ENCODE peak calls at places on chromosomes 7 and 10, in eight cellular contexts. X is AG04450, N is HCT116, D is spleen, V is keratinocyte, U is gastrocnemius medialis, K is fibroblast of lung, Z is SK-N-SH. T is an unnamed sample.

GRCh38 chr7:29208410-29209250 is 14.1 kb downstream of the CHN2 start:
- DNase-seq in X (no peak), Z (no peak), V (no peak), K (no peak), D (no peak), U (no peak), N (no peak), T (no peak)

GRCh38 chr10:35643151-35643975 is 1.3 kb upstream of the FZD8 start:
- DNase-seq in U (peak), D (peak), X (no peak), Z (peak), K (peak), V (no peak), N (no peak), T (peak)

GRCh38 chr7:134785842-134786241 is 6.4 kb downstream of the CALD1 start:
- DNase-seq in X (no peak), U (no peak), V (no peak), Z (no peak), D (no peak), N (no peak), K (no peak), T (no peak)

GRCh38 chr10:131767716-131768115 is 133.1 kb upstream of the PPP2R2D start:
- DNase-seq in U (no peak), K (no peak), Z (no peak), X (no peak), V (no peak), N (no peak), D (no peak), T (no peak)

GRCh38 chr7:30920021-30920583 is 8.4 kb downstream of the AQP1 start:
- DNase-seq in X (no peak), V (no peak), Z (peak), D (peak), N (no peak), U (no peak), K (no peak), T (no peak)

GRCh38 chr7:98278936-98279335 is 2.5 kb upstream of the BRI3 start:
- DNase-seq in V (no peak), Z (peak), U (no peak), K (no peak), X (no peak), D (no peak), N (no peak), T (no peak)

GRCh38 chr7:103532955-103533354 is 86.9 kb upstream of the SLC26A5 start:
- DNase-seq in U (no peak), X (no peak), Z (no peak), N (no peak), K (no peak), D (no peak), V (no peak), T (no peak)

GRCh38 chr10:77925795-77926565 is 575 bp downstream of the DLG5 start:
- DNase-seq in N (no peak), X (no peak), V (no peak), U (peak), Z (peak), K (peak), D (peak), T (peak)

GRCh38 chr10:96834121-96834520 is 2.0 kb downstream of the LCOR start:
- DNase-seq in K (peak), D (no peak), U (no peak), V (no peak), Z (no peak), X (no peak), N (no peak), T (no peak)

GRCh38 chr10:80522756-80523363 is 14.8 kb upstream of the SH2D4B start:
- DNase-seq in U (no peak), V (no peak), N (no peak), Z (no peak), K (no peak), X (no peak), D (no peak), T (no peak)

GRCh38 chr10:70998086-70998485 is 109.7 kb upstream of the PCBD1 start:
- DNase-seq in X (no peak), V (no peak), K (no peak), D (peak), Z (no peak), N (no peak), U (no peak), T (no peak)

GRCh38 chr7:132547806-132548205 is 28.5 kb downstream of the PLXNA4 start:
- DNase-seq in N (no peak), U (no peak), X (no peak), Z (no peak), K (no peak), V (no peak), D (no peak), T (no peak)

GRCh38 chr7:25117226-25118047 is 7.6 kb downstream of the CYCS start:
- DNase-seq in Z (no peak), X (no peak), U (no peak), D (no peak), K (no peak), N (no peak), V (no peak), T (no peak)

GRCh38 chr7:151844080-151844827 is 32.7 kb downstream of the PRKAG2 start:
- DNase-seq in U (no peak), D (no peak), X (peak), V (no peak), Z (no peak), K (peak), N (no peak), T (peak)

GRCh38 chr7:17716816-17717215 is 223.5 kb downstream of the SNX13 start:
- DNase-seq in V (no peak), N (no peak), D (no peak), U (no peak), Z (no peak), X (no peak), K (no peak), T (no peak)

GRCh38 chr7:22402250-22402649 is 45.3 kb upstream of the RAPGEF5 start:
- DNase-seq in X (no peak), D (no peak), K (no peak), Z (no peak), N (no peak), U (no peak), V (no peak), T (no peak)

GRCh38 chr10:45429790-45430189 is 55.8 kb downstream of the ALOX5 start:
- DNase-seq in X (no peak), N (no peak), K (no peak), D (no peak), U (no peak), V (no peak), Z (no peak), T (no peak)

GRCh38 chr7:17299477-17299991 is 1.1 kb downstream of the AHR start:
- DNase-seq in X (no peak), N (no peak), Z (no peak), U (no peak), K (peak), D (no peak), V (no peak), T (peak)

GRCh38 chr10:93879273-93879672 is 14.5 kb upstream of the SLC35G1 start:
- DNase-seq in K (no peak), N (no peak), X (no peak), D (no peak), V (no peak), U (no peak), Z (no peak), T (no peak)

GRCh38 chr10:127218658-127219057 is 22.3 kb upstream of the INSYN2A start:
- DNase-seq in U (no peak), K (no peak), Z (no peak), D (no peak), N (no peak), X (no peak), V (no peak), T (no peak)

GRCh38 chr10:29924436-29924835 is 134.9 kb downstream of the JCAD start:
- DNase-seq in D (no peak), X (no peak), U (no peak), N (no peak), K (no peak), V (no peak), Z (no peak), T (no peak)

GRCh38 chr7:2651847-2652735 is 20.3 kb downstream of the TTYH3 start:
- DNase-seq in V (no peak), D (no peak), K (no peak), U (no peak), N (no peak), X (no peak), Z (no peak), T (no peak)

GRCh38 chr7:158467562-158467961 is 120.1 kb downstream of the PTPRN2 start:
- DNase-seq in X (no peak), D (no peak), K (no peak), V (no peak), U (no peak), N (no peak), Z (no peak), T (no peak)

GRCh38 chr10:97585439-97585811 is 1.2 kb downstream of the HOGA1 start:
- DNase-seq in N (no peak), X (no peak), Z (peak), K (no peak), V (no peak), D (peak), U (no peak), T (no peak)

GRCh38 chr7:38178695-38179344 is 775 bp downstream of the STARD3NL start:
- DNase-seq in K (peak), U (peak), X (no peak), V (no peak), Z (no peak), N (no peak), D (no peak), T (no peak)

GRCh38 chr10:46542567-46543323 is 13.7 kb downstream of the GPRIN2 start:
- DNase-seq in N (no peak), X (no peak), U (peak), Z (no peak), V (no peak), K (no peak), D (peak), T (no peak)

GRCh38 chr10:110498982-110499795 is 1.5 kb downstream of the DUSP5 start:
- DNase-seq in D (peak), N (no peak), U (no peak), K (peak), Z (no peak), X (peak), V (no peak), T (peak)

GRCh38 chr7:2523461-2523905 is 3.9 kb downstream of the LFNG start:
- DNase-seq in X (no peak), U (no peak), D (peak), K (no peak), Z (no peak), N (no peak), V (no peak), T (peak)

GRCh38 chr10:85026878-85027467 is 698.6 kb downstream of the CCSER2 start:
- DNase-seq in N (no peak), K (no peak), X (no peak), Z (no peak), V (no peak), D (no peak), U (no peak), T (no peak)

GRCh38 chr7:601573-602340 is 82.1 kb upstream of the PDGFA start:
- DNase-seq in Z (no peak), X (no peak), N (no peak), U (no peak), D (peak), K (no peak), V (no peak), T (no peak)

GRCh38 chr7:151925446-151926335 is 30.6 kb upstream of the GALNTL5 start:
- DNase-seq in K (no peak), N (no peak), U (peak), D (peak), V (no peak), Z (peak), X (no peak), T (no peak)

GRCh38 chr10:59553127-59553649 is 156.5 kb downstream of the SLC16A9 start:
- DNase-seq in N (no peak), V (no peak), X (no peak), U (no peak), D (no peak), Z (no peak), K (no peak), T (no peak)

GRCh38 chr7:46320956-46321355 is 399.9 kb upstream of the IGFBP3 start:
- DNase-seq in Z (no peak), U (no peak), X (no peak), K (peak), D (no peak), N (no peak), V (no peak), T (no peak)

GRCh38 chr7:131096267-131096927 is 231.3 kb upstream of the MKLN1 start:
- DNase-seq in U (no peak), N (no peak), D (no peak), K (no peak), X (no peak), V (no peak), Z (no peak), T (no peak)

GRCh38 chr7:20157456-20157855 is 59.7 kb downstream of the MACC1 start:
- DNase-seq in X (no peak), Z (no peak), U (no peak), V (peak), K (no peak), N (no peak), D (no peak), T (no peak)

DNA sequence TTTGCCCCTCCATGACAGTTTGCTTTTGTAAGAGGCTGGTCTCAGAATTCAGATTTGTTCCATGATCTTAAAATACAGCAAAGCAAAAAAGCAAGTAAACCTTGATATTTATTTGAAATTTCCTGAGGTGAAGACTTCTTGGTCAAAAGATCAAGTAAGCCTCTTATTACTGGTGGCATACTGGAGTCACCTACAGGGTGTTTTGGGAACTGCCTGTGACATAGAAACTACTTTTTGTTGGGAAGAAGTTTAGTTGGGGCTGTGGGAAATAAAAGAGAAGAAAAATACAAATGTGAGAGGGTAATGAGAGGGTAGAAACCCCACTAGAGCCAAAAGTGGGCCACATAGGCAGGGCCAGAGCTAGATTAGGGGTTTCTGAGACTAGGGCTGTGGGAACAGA is 217.9 kb downstream of the OTUD1 start:
- DNase-seq in V (no peak), K (peak), Z (no peak), X (no peak), D (no peak), U (no peak), N (no peak), T (peak)
- TF ChIP-seq CTCF in V (peak), K (peak), Z (peak), X (no peak), D (peak), U (peak), N (peak), T (peak)

GRCh38 chr10:101693701-101694055 is 1.3 kb downstream of the FBXW4 start:
- DNase-seq in D (no peak), K (peak), N (no peak), V (no peak), U (no peak), Z (peak), X (no peak), T (no peak)

GRCh38 chr10:101694056-101694673 is 805 bp downstream of the FBXW4 start:
- DNase-seq in D (peak), K (peak), V (no peak), U (peak), N (no peak), X (no peak), Z (peak), T (peak)

GRCh38 chr10:101690461-101690860 is 4.5 kb downstream of the FBXW4 start:
- DNase-seq in D (no peak), K (no peak), X (no peak), N (no peak), V (no peak), U (no peak), Z (no peak), T (no peak)

GRCh38 chr10:101694674-101695403 is at the start of gene FBXW4:
- DNase-seq in N (no peak), V (no peak), U (peak), K (peak), D (peak), Z (peak), X (no peak), T (peak)

DNA sequence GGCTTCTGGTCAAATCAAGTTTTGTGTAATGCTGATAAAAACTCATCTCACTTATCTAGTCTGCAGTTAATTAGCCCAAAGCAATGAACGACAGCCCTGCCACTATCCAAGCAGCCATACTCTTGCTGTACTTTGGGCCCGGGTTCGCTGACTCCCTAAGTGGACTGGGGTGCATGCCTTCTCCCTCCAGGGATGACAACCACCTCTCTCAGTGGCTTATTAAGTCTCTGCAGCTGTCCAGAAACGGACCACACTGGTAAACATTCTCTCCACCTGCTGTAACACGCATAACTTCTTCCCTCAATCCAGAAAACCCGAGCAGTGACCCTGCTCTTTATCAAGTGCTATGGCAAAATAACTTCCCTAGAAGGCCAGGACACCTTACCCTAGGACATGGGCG is 3.9 kb downstream of the FBXW4 start:
- DNase-seq in N (no peak), V (no peak), K (no peak), X (no peak), D (no peak), Z (no peak), U (no peak), T (no peak)
- H3K27ac ChIP-seq in N (no peak), V (no peak), K (no peak), X (no peak), D (no peak), Z (no peak), U (no peak), T (no peak)

DNA sequence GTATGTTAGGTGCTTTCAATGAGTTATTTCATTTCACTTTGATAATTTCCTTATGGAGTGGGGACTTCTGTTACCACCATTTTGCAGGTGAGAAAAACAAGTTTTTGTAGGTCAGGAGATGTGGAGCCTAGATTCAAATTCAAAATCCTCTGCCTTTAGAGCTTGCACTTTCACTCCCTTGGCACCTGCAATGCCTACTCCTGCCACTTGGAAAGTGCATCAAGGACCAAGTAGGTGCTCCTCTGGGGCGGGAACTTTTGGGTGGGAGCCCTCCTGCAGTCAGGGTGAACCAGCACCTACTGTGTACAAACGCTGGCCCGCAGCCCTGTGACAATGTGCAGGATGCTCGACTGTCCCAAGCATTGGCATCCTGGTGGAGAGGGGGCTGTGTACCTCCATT is 199.0 kb downstream of the EMX2 start:
- DNase-seq in K (no peak), D (no peak), Z (no peak), N (no peak), X (no peak), V (no peak), U (no peak), T (no peak)
- TF ChIP-seq CTCF in K (no peak), D (no peak), Z (no peak), N (no peak), X (no peak), V (peak), U (no peak), T (peak)

GRCh38 chr7:90540406-90540805 is 55.7 kb upstream of the CDK14 start:
- DNase-seq in V (no peak), X (no peak), Z (no peak), K (no peak), U (no peak), N (no peak), D (no peak), T (no peak)

GRCh38 chr7:90536449-90536848 is 59.7 kb upstream of the CDK14 start:
- DNase-seq in U (no peak), X (no peak), V (no peak), K (no peak), D (no peak), Z (no peak), N (no peak), T (no peak)

DNA sequence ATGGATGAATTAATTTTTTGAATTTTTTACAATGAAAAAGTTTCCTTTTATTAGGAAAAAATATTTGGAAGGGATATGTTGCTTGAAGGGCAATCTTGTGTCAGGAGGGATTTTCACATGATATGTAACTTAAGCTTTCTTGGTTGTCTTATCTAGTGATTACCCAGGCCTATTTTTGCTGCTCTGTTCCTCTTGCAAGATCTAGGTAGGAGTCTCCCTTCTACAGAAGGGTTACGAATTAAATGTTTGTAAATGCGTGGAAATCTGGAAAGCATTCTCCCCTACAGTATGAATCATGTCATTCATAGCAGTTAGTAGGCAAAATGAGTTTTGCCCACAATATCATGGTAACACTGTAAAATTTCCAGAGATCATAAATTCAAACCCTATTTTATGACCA is 57.7 kb upstream of the CDK14 start:
- DNase-seq in U (no peak), K (no peak), N (no peak), X (no peak), Z (no peak), V (no peak), D (no peak), T (no peak)
- H3K27ac ChIP-seq in U (no peak), K (no peak), N (no peak), X (no peak), Z (no peak), V (no peak), D (no peak), T (no peak)

T was measured in RWPE1.